ENCODE peak calls at places on chromosomes 5 and 9, in seven cellular contexts. B is kidney epithelial cell, H is sigmoid colon, C is body of pancreas, S is kidney, E is IMR-90, Q is GM12865. F is an unnamed sample.

GRCh38 chr5:156835905-156836304 is 14.2 kb upstream of the PPP1R2B start:
- DNase-seq in B (no peak), H (no peak), C (no peak), S (no peak), E (no peak), Q (peak; percentile 62), F (no peak)

GRCh38 chr5:90881626-90882150 is 323.1 kb downstream of the ADGRV1 start:
- DNase-seq in B (no peak), H (no peak), C (no peak), S (no peak), E (no peak), Q (no peak), F (no peak)

GRCh38 chr5:149172261-149172660 is 31.0 kb downstream of the ABLIM3 start:
- DNase-seq in B (no peak), H (no peak), C (no peak), S (no peak), E (peak; percentile 92), Q (peak; percentile 49), F (peak; percentile 84)

GRCh38 chr9:3549243-3549642 is 23.4 kb upstream of the RFX3 start:
- DNase-seq in B (no peak), H (no peak), C (no peak), S (no peak), E (no peak), Q (no peak), F (no peak)

GRCh38 chr5:6714221-6715041 is 1.2 kb downstream of the TENT4A start:
- DNase-seq in B (no peak), H (no peak), C (no peak), S (peak; percentile 84), E (no peak), Q (no peak), F (no peak)

GRCh38 chr9:133594310-133594709 is 14.9 kb downstream of the FAM163B start:
- DNase-seq in B (no peak), H (no peak), C (no peak), S (no peak), E (no peak), Q (no peak), F (no peak)

GRCh38 chr5:176507911-176508310 is 29.3 kb downstream of the RNF44 start:
- DNase-seq in B (no peak), H (no peak), C (no peak), S (no peak), E (no peak), Q (no peak), F (no peak)

GRCh38 chr5:149256451-149256850 is 15.2 kb upstream of the AFAP1L1 start:
- DNase-seq in B (no peak), H (no peak), C (no peak), S (no peak), E (peak; percentile 61), Q (no peak), F (peak; percentile 65)

GRCh38 chr5:5767286-5767928 is 344.9 kb downstream of the ICE1 start:
- DNase-seq in B (no peak), H (no peak), C (no peak), S (no peak), E (no peak), Q (no peak), F (no peak)

GRCh38 chr5:82073179-82073578 is 101.4 kb downstream of the ATG10 start:
- DNase-seq in B (no peak), H (no peak), C (no peak), S (no peak), E (peak; percentile 62), Q (no peak), F (no peak)

GRCh38 chr5:6371079-6371810 is 7.1 kb downstream of the MED10 start:
- DNase-seq in B (no peak), H (no peak), C (no peak), S (no peak), E (no peak), Q (no peak), F (no peak)

GRCh38 chr5:143014017-143014651 is 244.0 kb downstream of the ARHGAP26 start:
- DNase-seq in B (no peak), H (no peak), C (peak; percentile 23), S (no peak), E (no peak), Q (peak; percentile 62), F (no peak)

GRCh38 chr9:91144782-91145181 is 216.9 kb downstream of the AUH start:
- DNase-seq in B (no peak), H (no peak), C (no peak), S (no peak), E (peak; percentile 71), Q (no peak), F (peak; percentile 86)

GRCh38 chr5:136802382-136802781 is 437.0 kb upstream of the TRPC7 start:
- DNase-seq in B (no peak), H (no peak), C (peak; percentile 21), S (no peak), E (peak; percentile 5), Q (no peak), F (peak; percentile 43)
- TF ChIP-seq CTCF in B (peak; percentile 32), H (no peak), C (no peak), S (peak; percentile 14), E (peak; percentile 41), Q (no peak), F (peak; percentile 59)

GRCh38 chr5:76401801-76402250 is 1.3 kb upstream of the IQGAP2 start:
- DNase-seq in B (no peak), H (no peak), C (peak; percentile 30), S (no peak), E (no peak), Q (peak; percentile 71), F (no peak)
- H3K4me3 ChIP-seq in B (no peak overlapping the region), H (peak overlapping the region; percentile 63), C (no peak overlapping the region), S (peak overlapping the region; percentile 70), E (no peak overlapping the region), Q (peak overlapping the region; percentile 64), F (no peak overlapping the region)

DNA sequence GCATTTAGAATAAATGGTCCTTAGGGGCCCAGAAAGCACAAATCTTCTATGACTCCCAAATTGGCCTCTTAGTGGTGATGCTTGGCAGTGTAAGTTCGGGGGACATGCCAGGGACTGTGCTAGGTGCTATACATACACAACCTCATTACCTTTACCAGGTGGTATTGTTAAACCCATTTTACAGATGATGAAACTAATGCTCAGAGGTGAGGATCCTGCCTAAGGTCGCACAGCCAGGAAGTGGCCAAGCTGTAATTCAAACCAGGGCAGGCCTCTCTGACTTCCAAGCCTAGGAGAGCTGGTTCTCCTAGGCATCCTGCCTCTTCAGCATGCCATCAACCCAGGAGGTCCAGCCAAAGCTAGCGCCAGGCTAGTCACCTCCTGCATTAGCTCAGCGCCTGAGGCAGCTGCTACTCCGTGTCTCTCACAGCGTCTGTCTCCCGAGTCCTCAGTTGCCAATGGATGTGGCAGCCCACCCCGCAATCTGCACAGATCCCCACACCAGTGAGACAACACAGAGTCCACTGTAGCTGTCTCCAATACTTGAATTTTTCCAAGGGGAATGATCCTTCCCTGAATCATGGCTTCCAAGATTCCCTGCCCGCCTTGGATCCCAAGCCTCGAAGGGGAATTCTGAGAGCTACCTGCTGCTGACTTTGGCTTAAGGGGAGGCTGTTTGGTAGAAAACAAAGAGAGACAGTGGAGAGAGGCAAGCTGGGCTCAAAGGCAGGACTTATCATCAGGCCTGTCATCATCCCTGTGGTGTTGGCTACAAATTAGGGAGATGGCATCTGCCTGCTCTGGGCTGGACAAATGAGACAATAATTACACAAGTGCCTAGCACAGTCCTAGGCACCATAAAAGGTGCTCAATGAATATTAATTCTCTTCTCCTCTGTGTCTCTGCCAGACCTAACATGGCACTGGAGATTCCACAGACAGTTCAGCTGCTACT is 52.6 kb downstream of the CRB2 start:
- DNase-seq in B (no peak), H (no peak), C (no peak), S (peak; percentile 44), E (no peak), Q (no peak), F (no peak)
- TF ChIP-seq CTCF in B (no peak), H (no peak), C (no peak), S (no peak), E (no peak), Q (no peak), F (no peak)

GRCh38 chr5:141874262-141874964 is 3.8 kb downstream of the PCDH1 start:
- DNase-seq in B (no peak), H (no peak), C (no peak), S (no peak), E (no peak), Q (no peak), F (no peak)
- H3K4me3 ChIP-seq in B (no peak overlapping the region), H (peak overlapping the region; percentile 64), C (no peak overlapping the region), S (peak overlapping the region; percentile 54), E (no peak overlapping the region), Q (no peak overlapping the region), F (no peak overlapping the region)

GRCh38 chr5:67493676-67494075 is 297.1 kb upstream of the CD180 start:
- DNase-seq in B (no peak), H (no peak), C (no peak), S (no peak), E (no peak), Q (peak; percentile 11), F (peak; percentile 29)
- TF ChIP-seq CTCF in B (peak; percentile 11), H (no peak), C (no peak), S (peak; percentile 33), E (no peak), Q (no peak), F (peak; percentile 34)

DNA sequence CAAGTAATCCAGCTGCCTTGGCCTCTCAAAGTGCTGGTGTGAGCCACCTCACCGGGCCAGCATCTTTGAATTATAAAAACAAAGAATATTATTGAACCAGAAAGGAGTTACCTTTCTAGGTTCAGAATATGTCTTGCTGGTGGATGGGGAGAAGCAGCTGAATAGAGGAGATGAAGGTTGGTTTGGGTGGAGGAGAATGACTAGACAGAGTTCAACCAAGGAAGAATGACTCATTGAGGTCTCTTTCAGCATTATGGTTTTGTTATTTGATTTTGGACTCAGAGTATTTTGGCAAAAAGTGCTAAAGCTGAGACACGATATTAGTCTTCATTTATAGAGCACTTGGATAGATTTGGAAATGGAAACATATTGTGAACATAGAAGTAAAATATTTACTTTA is 75.2 kb upstream of the MPDZ start:
- DNase-seq in B (no peak), H (no peak), C (no peak), S (no peak), E (peak; percentile 29), Q (no peak), F (peak; percentile 52)
- H3K4me3 ChIP-seq in B (no peak overlapping the region), H (no peak overlapping the region), C (no peak overlapping the region), S (no peak overlapping the region), E (no peak overlapping the region), Q (no peak overlapping the region), F (no peak overlapping the region)

DNA sequence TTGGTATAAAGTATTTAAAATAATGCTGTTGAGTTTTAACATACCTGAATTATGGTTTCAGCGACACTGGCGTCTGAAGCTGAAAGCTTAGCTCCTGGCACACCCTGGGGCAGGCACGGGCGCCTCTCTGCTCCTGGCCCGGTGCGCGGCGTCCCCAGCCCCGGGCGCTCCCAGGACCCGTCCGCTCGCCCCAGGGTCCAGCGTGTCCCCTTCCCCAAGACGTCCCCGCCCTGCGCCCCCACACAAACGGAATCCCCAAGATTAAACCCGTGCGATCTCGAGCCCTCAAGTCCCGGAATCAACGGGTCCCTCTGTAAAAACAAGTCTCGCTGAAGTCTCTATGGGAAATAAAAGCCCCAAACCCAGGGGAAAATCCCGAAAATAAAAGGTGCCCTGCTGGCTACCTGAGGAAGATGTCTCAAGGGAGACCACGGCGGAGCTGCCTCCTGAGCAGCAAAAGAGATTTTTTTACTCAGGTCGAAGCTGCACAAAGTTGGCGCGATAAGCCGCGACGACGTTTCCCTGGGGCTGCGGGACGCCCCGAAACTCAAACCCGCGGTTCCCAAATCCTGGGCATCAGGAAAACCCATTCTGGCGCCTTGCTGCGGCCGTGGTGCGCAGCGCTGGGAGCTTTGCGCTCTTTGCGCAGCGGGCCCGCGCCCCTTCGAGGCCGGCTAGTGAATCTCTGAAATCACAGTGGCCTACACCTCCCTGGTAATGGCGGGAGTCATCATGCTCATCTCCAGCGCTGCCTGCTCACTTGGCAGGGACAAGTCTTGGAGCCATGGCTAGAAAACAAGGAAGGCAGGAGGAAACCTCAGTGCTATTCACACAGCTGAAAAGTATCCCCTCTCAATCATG is 6.3 kb upstream of the IFNA8 start:
- DNase-seq in B (no peak), H (no peak), C (no peak), S (peak; percentile 62), E (no peak), Q (no peak), F (no peak)
- TF ChIP-seq CTCF in B (peak; percentile 14), H (no peak), C (no peak), S (no peak), E (no peak), Q (no peak), F (no peak)

GRCh38 chr5:178117911-178118310 is 4.6 kb downstream of the N4BP3 start:
- DNase-seq in B (no peak), H (no peak), C (no peak), S (peak; percentile 63), E (no peak), Q (no peak), F (no peak)
- H3K4me3 ChIP-seq in B (no peak overlapping the region), H (no peak overlapping the region), C (no peak overlapping the region), S (no peak overlapping the region), E (no peak overlapping the region), Q (peak overlapping the region; percentile 36), F (no peak overlapping the region)